ENCODE peak calls at places on chromosomes 6 and 20, in nine cellular contexts. One of them, this sample, is unnamed.
A peak's percentile ranks its signal among the peaks of the same experiment; 100 is the strongest.

GRCh38 chr6:45928721-45929305 is 86.8 kb downstream of the CLIC5 start:
- DNase-seq in activated CD8-positive, alpha-beta T cell treated with anti-CD3 and anti-CD28 coated beads for 36 hours: no peak
- DNase-seq in heart right ventricle: no peak
- DNase-seq in A549: no peak
- DNase-seq in epithelial cell of esophagus: no peak
- DNase-seq in MCF 10A: no peak
- DNase-seq in stomach: no peak
- DNase-seq in GM13977: no peak
- DNase-seq in breast epithelium: no peak
- DNase-seq in this sample: no peak

GRCh38 chr20:62583424-62583920 is 58.8 kb upstream of the SLCO4A1 start:
- DNase-seq in stomach: no peak
- DNase-seq in epithelial cell of esophagus: no peak
- DNase-seq in GM13977: no peak
- DNase-seq in breast epithelium: no peak
- DNase-seq in activated CD8-positive, alpha-beta T cell treated with anti-CD3 and anti-CD28 coated beads for 36 hours: no peak
- DNase-seq in MCF 10A: no peak
- DNase-seq in A549: no peak
- DNase-seq in heart right ventricle: no peak
- DNase-seq in this sample: no peak

GRCh38 chr6:150900049-150900448 is 34.5 kb downstream of the MTHFD1L start:
- DNase-seq in MCF 10A: no peak
- DNase-seq in epithelial cell of esophagus: no peak
- DNase-seq in stomach: no peak
- DNase-seq in heart right ventricle: no peak
- DNase-seq in breast epithelium: no peak
- DNase-seq in activated CD8-positive, alpha-beta T cell treated with anti-CD3 and anti-CD28 coated beads for 36 hours: no peak
- DNase-seq in A549: no peak
- DNase-seq in GM13977: no peak
- DNase-seq in this sample: no peak

GRCh38 chr6:112920994-112921393 is 573.9 kb downstream of the RFPL4B start:
- DNase-seq in A549: no peak
- DNase-seq in epithelial cell of esophagus: no peak
- DNase-seq in heart right ventricle: no peak
- DNase-seq in GM13977: no peak
- DNase-seq in breast epithelium: no peak
- DNase-seq in stomach: no peak
- DNase-seq in activated CD8-positive, alpha-beta T cell treated with anti-CD3 and anti-CD28 coated beads for 36 hours: no peak
- DNase-seq in MCF 10A: no peak
- DNase-seq in this sample: no peak

GRCh38 chr6:82363368-82364086 is at the start of gene TPBG:
- DNase-seq in stomach: peak; percentile 58
- DNase-seq in activated CD8-positive, alpha-beta T cell treated with anti-CD3 and anti-CD28 coated beads for 36 hours: no peak
- DNase-seq in heart right ventricle: peak; percentile 42
- DNase-seq in breast epithelium: peak; percentile 24
- DNase-seq in epithelial cell of esophagus: peak; percentile 86
- DNase-seq in A549: peak; percentile 46
- DNase-seq in GM13977: peak; percentile 42
- DNase-seq in MCF 10A: peak; percentile 85
- DNase-seq in this sample: peak; percentile 43

GRCh38 chr6:83051386-83052172 is 14.1 kb downstream of the UBE3D start:
- DNase-seq in A549: no peak
- DNase-seq in activated CD8-positive, alpha-beta T cell treated with anti-CD3 and anti-CD28 coated beads for 36 hours: no peak
- DNase-seq in breast epithelium: no peak
- DNase-seq in GM13977: no peak
- DNase-seq in heart right ventricle: no peak
- DNase-seq in epithelial cell of esophagus: peak; percentile 26
- DNase-seq in MCF 10A: no peak
- DNase-seq in stomach: no peak
- DNase-seq in this sample: no peak

GRCh38 chr6:48597951-48598350 is 487.0 kb upstream of the PTCHD4 start:
- DNase-seq in GM13977: no peak
- DNase-seq in heart right ventricle: no peak
- DNase-seq in breast epithelium: no peak
- DNase-seq in A549: no peak
- DNase-seq in MCF 10A: no peak
- DNase-seq in stomach: no peak
- DNase-seq in epithelial cell of esophagus: no peak
- DNase-seq in activated CD8-positive, alpha-beta T cell treated with anti-CD3 and anti-CD28 coated beads for 36 hours: no peak
- DNase-seq in this sample: no peak

GRCh38 chr20:43786885-43787284 is 60.1 kb upstream of the GTSF1L start:
- DNase-seq in activated CD8-positive, alpha-beta T cell treated with anti-CD3 and anti-CD28 coated beads for 36 hours: no peak
- DNase-seq in stomach: no peak
- DNase-seq in breast epithelium: no peak
- DNase-seq in epithelial cell of esophagus: no peak
- DNase-seq in GM13977: no peak
- DNase-seq in MCF 10A: no peak
- DNase-seq in heart right ventricle: no peak
- DNase-seq in A549: no peak
- DNase-seq in this sample: no peak

GRCh38 chr20:53934421-53935352 is 135.7 kb downstream of the BCAS1 start:
- DNase-seq in A549: no peak
- DNase-seq in breast epithelium: no peak
- DNase-seq in epithelial cell of esophagus: peak; percentile 85
- DNase-seq in heart right ventricle: no peak
- DNase-seq in GM13977: peak; percentile 46
- DNase-seq in MCF 10A: no peak
- DNase-seq in stomach: no peak
- DNase-seq in activated CD8-positive, alpha-beta T cell treated with anti-CD3 and anti-CD28 coated beads for 36 hours: peak; percentile 63
- DNase-seq in this sample: no peak

GRCh38 chr20:64173116-64173515 is 8.9 kb downstream of the MYT1 start:
- DNase-seq in A549: no peak
- DNase-seq in breast epithelium: no peak
- DNase-seq in heart right ventricle: no peak
- DNase-seq in activated CD8-positive, alpha-beta T cell treated with anti-CD3 and anti-CD28 coated beads for 36 hours: no peak
- DNase-seq in stomach: no peak
- DNase-seq in MCF 10A: no peak
- DNase-seq in GM13977: no peak
- DNase-seq in epithelial cell of esophagus: no peak
- DNase-seq in this sample: no peak

GRCh38 chr6:150068173-150068785 is 642 bp downstream of the ULBP3 start:
- DNase-seq in stomach: no peak
- DNase-seq in heart right ventricle: no peak
- DNase-seq in MCF 10A: no peak
- DNase-seq in GM13977: no peak
- DNase-seq in A549: no peak
- DNase-seq in epithelial cell of esophagus: no peak
- DNase-seq in breast epithelium: no peak
- DNase-seq in activated CD8-positive, alpha-beta T cell treated with anti-CD3 and anti-CD28 coated beads for 36 hours: no peak
- DNase-seq in this sample: no peak

GRCh38 chr6:46044876-46045617 is 29.4 kb upstream of the CLIC5 start:
- DNase-seq in GM13977: no peak
- DNase-seq in MCF 10A: peak; percentile 90
- DNase-seq in breast epithelium: peak; percentile 19
- DNase-seq in stomach: peak; percentile 26
- DNase-seq in A549: peak; percentile 18
- DNase-seq in activated CD8-positive, alpha-beta T cell treated with anti-CD3 and anti-CD28 coated beads for 36 hours: peak; percentile 35
- DNase-seq in epithelial cell of esophagus: peak; percentile 90
- DNase-seq in heart right ventricle: no peak
- DNase-seq in this sample: no peak

GRCh38 chr6:1485678-1486077 is 96.3 kb downstream of the FOXF2 start:
- DNase-seq in GM13977: no peak
- DNase-seq in stomach: no peak
- DNase-seq in breast epithelium: no peak
- DNase-seq in epithelial cell of esophagus: peak; percentile 95
- DNase-seq in activated CD8-positive, alpha-beta T cell treated with anti-CD3 and anti-CD28 coated beads for 36 hours: no peak
- DNase-seq in heart right ventricle: no peak
- DNase-seq in A549: peak; percentile 75
- DNase-seq in MCF 10A: peak; percentile 90
- DNase-seq in this sample: no peak

GRCh38 chr6:25312034-25312620 is 33.0 kb downstream of the CARMIL1 start:
- DNase-seq in breast epithelium: no peak
- DNase-seq in heart right ventricle: no peak
- DNase-seq in epithelial cell of esophagus: peak; percentile 17
- DNase-seq in A549: no peak
- DNase-seq in MCF 10A: peak; percentile 90
- DNase-seq in activated CD8-positive, alpha-beta T cell treated with anti-CD3 and anti-CD28 coated beads for 36 hours: no peak
- DNase-seq in GM13977: no peak
- DNase-seq in stomach: no peak
- DNase-seq in this sample: no peak

GRCh38 chr6:148577687-148578488 is 168.9 kb upstream of the UST start:
- DNase-seq in activated CD8-positive, alpha-beta T cell treated with anti-CD3 and anti-CD28 coated beads for 36 hours: peak; percentile 68
- DNase-seq in stomach: peak; percentile 68
- DNase-seq in heart right ventricle: peak; percentile 75
- DNase-seq in A549: peak; percentile 57
- DNase-seq in epithelial cell of esophagus: peak; percentile 72
- DNase-seq in GM13977: peak; percentile 73
- DNase-seq in MCF 10A: peak; percentile 79
- DNase-seq in breast epithelium: peak; percentile 55
- DNase-seq in this sample: peak; percentile 68
- TF ChIP-seq CTCF in activated CD8-positive, alpha-beta T cell treated with anti-CD3 and anti-CD28 coated beads for 36 hours: peak; percentile 63
- TF ChIP-seq CTCF in stomach: peak; percentile 63
- TF ChIP-seq CTCF in heart right ventricle: peak; percentile 81
- TF ChIP-seq CTCF in A549: peak; percentile 85
- TF ChIP-seq CTCF in epithelial cell of esophagus: peak; percentile 97
- TF ChIP-seq CTCF in GM13977: peak; percentile 98
- TF ChIP-seq CTCF in MCF 10A: peak; percentile 83
- TF ChIP-seq CTCF in breast epithelium: no peak
- TF ChIP-seq CTCF in this sample: peak; percentile 81

DNA sequence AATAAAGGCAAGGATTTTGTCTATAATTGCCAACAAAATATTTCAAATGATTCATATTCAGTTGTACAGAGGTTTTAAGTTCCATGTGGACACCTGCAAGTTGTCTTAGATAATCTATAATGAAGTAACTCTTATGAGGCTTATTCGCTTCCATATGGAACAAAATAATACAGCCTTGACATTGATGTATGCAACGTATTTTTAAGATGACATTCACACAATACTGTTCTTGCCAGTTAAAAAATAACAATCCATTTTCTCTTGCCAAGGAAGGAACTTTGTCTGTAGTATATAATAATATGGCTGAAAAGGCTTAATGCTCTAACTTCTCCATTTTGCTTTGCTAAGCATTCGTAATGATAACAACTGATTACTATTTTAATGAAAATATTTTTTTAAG is 269.3 kb upstream of the FKBP1C start:
- DNase-seq in MCF 10A: no peak
- DNase-seq in GM13977: no peak
- DNase-seq in epithelial cell of esophagus: no peak
- DNase-seq in heart right ventricle: no peak
- DNase-seq in stomach: no peak
- DNase-seq in breast epithelium: no peak
- DNase-seq in activated CD8-positive, alpha-beta T cell treated with anti-CD3 and anti-CD28 coated beads for 36 hours: no peak
- DNase-seq in A549: no peak
- DNase-seq in this sample: no peak
- TF ChIP-seq CTCF in MCF 10A: no peak
- TF ChIP-seq CTCF in GM13977: no peak
- TF ChIP-seq CTCF in epithelial cell of esophagus: no peak
- TF ChIP-seq CTCF in heart right ventricle: no peak
- TF ChIP-seq CTCF in stomach: no peak
- TF ChIP-seq CTCF in breast epithelium: no peak
- TF ChIP-seq CTCF in activated CD8-positive, alpha-beta T cell treated with anti-CD3 and anti-CD28 coated beads for 36 hours: no peak
- TF ChIP-seq CTCF in A549: no peak
- TF ChIP-seq CTCF in this sample: no peak

GRCh38 chr20:5658897-5659296 is 91.3 kb upstream of the SHLD1 start:
- DNase-seq in stomach: peak; percentile 29
- DNase-seq in MCF 10A: peak; percentile 83
- DNase-seq in A549: peak; percentile 68
- DNase-seq in activated CD8-positive, alpha-beta T cell treated with anti-CD3 and anti-CD28 coated beads for 36 hours: peak; percentile 80
- DNase-seq in breast epithelium: peak; percentile 70
- DNase-seq in epithelial cell of esophagus: peak; percentile 93
- DNase-seq in heart right ventricle: peak; percentile 33
- DNase-seq in GM13977: peak; percentile 66
- DNase-seq in this sample: no peak
- TF ChIP-seq CTCF in stomach: no peak
- TF ChIP-seq CTCF in MCF 10A: no peak
- TF ChIP-seq CTCF in A549: no peak
- TF ChIP-seq CTCF in activated CD8-positive, alpha-beta T cell treated with anti-CD3 and anti-CD28 coated beads for 36 hours: no peak
- TF ChIP-seq CTCF in breast epithelium: no peak
- TF ChIP-seq CTCF in epithelial cell of esophagus: no peak
- TF ChIP-seq CTCF in heart right ventricle: no peak
- TF ChIP-seq CTCF in GM13977: no peak
- TF ChIP-seq CTCF in this sample: no peak

GRCh38 chr20:20824924-20825584 is 112.6 kb upstream of the RALGAPA2 start:
- DNase-seq in epithelial cell of esophagus: peak; percentile 53
- DNase-seq in heart right ventricle: peak; percentile 56
- DNase-seq in stomach: peak; percentile 62
- DNase-seq in GM13977: peak; percentile 84
- DNase-seq in MCF 10A: peak; percentile 66
- DNase-seq in breast epithelium: peak; percentile 28
- DNase-seq in activated CD8-positive, alpha-beta T cell treated with anti-CD3 and anti-CD28 coated beads for 36 hours: peak; percentile 58
- DNase-seq in A549: peak; percentile 49
- DNase-seq in this sample: peak; percentile 67
- TF ChIP-seq CTCF in epithelial cell of esophagus: peak; percentile 78
- TF ChIP-seq CTCF in heart right ventricle: peak; percentile 90
- TF ChIP-seq CTCF in stomach: peak; percentile 74
- TF ChIP-seq CTCF in GM13977: peak; percentile 67
- TF ChIP-seq CTCF in MCF 10A: peak; percentile 79
- TF ChIP-seq CTCF in breast epithelium: peak; percentile 57
- TF ChIP-seq CTCF in activated CD8-positive, alpha-beta T cell treated with anti-CD3 and anti-CD28 coated beads for 36 hours: peak; percentile 83
- TF ChIP-seq CTCF in A549: peak; percentile 76
- TF ChIP-seq CTCF in this sample: peak; percentile 83

GRCh38 chr6:33278392-33278741 is 1.4 kb downstream of the B3GALT4 start:
- DNase-seq in stomach: no peak
- DNase-seq in MCF 10A: no peak
- DNase-seq in breast epithelium: no peak
- DNase-seq in activated CD8-positive, alpha-beta T cell treated with anti-CD3 and anti-CD28 coated beads for 36 hours: no peak
- DNase-seq in epithelial cell of esophagus: no peak
- DNase-seq in A549: no peak
- DNase-seq in GM13977: no peak
- DNase-seq in heart right ventricle: no peak
- DNase-seq in this sample: no peak

GRCh38 chr6:33279257-33279695 is 2.4 kb downstream of the B3GALT4 start:
- DNase-seq in activated CD8-positive, alpha-beta T cell treated with anti-CD3 and anti-CD28 coated beads for 36 hours: no peak
- DNase-seq in GM13977: no peak
- DNase-seq in heart right ventricle: no peak
- DNase-seq in A549: no peak
- DNase-seq in stomach: no peak
- DNase-seq in breast epithelium: no peak
- DNase-seq in MCF 10A: no peak
- DNase-seq in epithelial cell of esophagus: no peak
- DNase-seq in this sample: no peak

GRCh38 chr6:33278810-33279209 is 1.9 kb downstream of the B3GALT4 start:
- DNase-seq in GM13977: no peak
- DNase-seq in A549: no peak
- DNase-seq in stomach: no peak
- DNase-seq in epithelial cell of esophagus: no peak
- DNase-seq in breast epithelium: no peak
- DNase-seq in heart right ventricle: no peak
- DNase-seq in MCF 10A: no peak
- DNase-seq in activated CD8-positive, alpha-beta T cell treated with anti-CD3 and anti-CD28 coated beads for 36 hours: no peak
- DNase-seq in this sample: no peak

GRCh38 chr6:33280539-33280938 is 3.6 kb downstream of the B3GALT4 start:
- DNase-seq in GM13977: no peak
- DNase-seq in epithelial cell of esophagus: no peak
- DNase-seq in breast epithelium: no peak
- DNase-seq in MCF 10A: no peak
- DNase-seq in A549: no peak
- DNase-seq in heart right ventricle: no peak
- DNase-seq in stomach: no peak
- DNase-seq in activated CD8-positive, alpha-beta T cell treated with anti-CD3 and anti-CD28 coated beads for 36 hours: no peak
- DNase-seq in this sample: no peak

DNA sequence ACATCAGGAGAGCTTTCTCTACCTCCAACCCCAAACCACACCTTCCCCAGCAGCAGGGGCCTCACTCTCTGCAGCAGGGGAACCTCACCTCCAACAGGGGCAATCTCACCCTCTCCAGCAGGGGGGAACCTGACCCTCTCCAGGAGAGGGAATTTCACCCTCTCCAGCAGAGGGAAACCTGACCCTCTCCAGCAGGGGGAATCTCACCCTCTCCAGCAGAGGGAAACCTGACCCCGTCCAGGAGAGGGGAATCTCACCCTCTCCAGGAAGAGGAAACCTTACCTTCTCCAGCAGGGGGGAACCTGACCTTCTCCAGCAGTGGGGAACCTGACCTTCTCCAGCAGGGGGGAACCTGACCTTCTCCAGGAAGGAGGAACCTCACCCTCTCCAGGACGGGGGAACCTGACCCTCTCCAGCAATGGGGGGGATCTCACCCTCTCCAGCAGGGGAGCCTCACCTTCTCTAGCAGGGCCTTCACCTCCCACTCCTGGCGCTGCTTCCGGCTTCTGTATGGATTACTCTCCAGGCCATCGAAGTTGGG is 3.1 kb downstream of the B3GALT4 start:
- DNase-seq in heart right ventricle: no peak
- DNase-seq in MCF 10A: peak; percentile 74
- DNase-seq in GM13977: no peak
- DNase-seq in activated CD8-positive, alpha-beta T cell treated with anti-CD3 and anti-CD28 coated beads for 36 hours: no peak
- DNase-seq in epithelial cell of esophagus: peak; percentile 77
- DNase-seq in stomach: no peak
- DNase-seq in breast epithelium: no peak
- DNase-seq in A549: peak; percentile 85
- DNase-seq in this sample: peak; percentile 68
- TF ChIP-seq CTCF in heart right ventricle: no peak
- TF ChIP-seq CTCF in MCF 10A: peak; percentile 72
- TF ChIP-seq CTCF in GM13977: peak; percentile 42
- TF ChIP-seq CTCF in activated CD8-positive, alpha-beta T cell treated with anti-CD3 and anti-CD28 coated beads for 36 hours: peak; percentile 19
- TF ChIP-seq CTCF in epithelial cell of esophagus: peak; percentile 66
- TF ChIP-seq CTCF in stomach: peak; percentile 37
- TF ChIP-seq CTCF in breast epithelium: no peak
- TF ChIP-seq CTCF in A549: peak; percentile 59
- TF ChIP-seq CTCF in this sample: peak; percentile 94